ENCODE peak calls at places on chromosome 5, in nine cellular contexts. R, D, A, B, H, P, Y, M and X are unnamed samples.

GRCh38 chr5:68489556-68489955 is 274.0 kb downstream of the PIK3R1 start:
- DNase-seq in R (no peak), D (no peak), A (no peak), B (no peak), H (no peak), P (no peak), Y (no peak), M (no peak), X (no peak)

GRCh38 chr5:12175914-12176585 is 271.8 kb upstream of the CTNND2 start:
- DNase-seq in R (no peak), D (no peak), A (no peak), B (no peak), H (no peak), P (no peak), Y (no peak), M (no peak), X (no peak)

GRCh38 chr5:135476615-135477493 is 24.7 kb upstream of the TIFAB start:
- DNase-seq in R (no peak), D (no peak), A (no peak), B (no peak), H (no peak), P (no peak), Y (no peak), M (no peak), X (peak)

GRCh38 chr5:61678966-61679365 is 346.9 kb downstream of the ZSWIM6 start:
- DNase-seq in R (no peak), D (no peak), A (no peak), B (no peak), H (no peak), P (no peak), Y (no peak), M (no peak), X (no peak)

GRCh38 chr5:5105531-5105930 is 34.6 kb upstream of the ADAMTS16 start:
- DNase-seq in R (no peak), D (no peak), A (no peak), B (no peak), H (no peak), P (peak), Y (no peak), M (no peak), X (no peak)

GRCh38 chr5:179348011-179348530 is 2.8 kb upstream of the ADAMTS2 start:
- DNase-seq in R (no peak), D (no peak), A (no peak), B (no peak), H (no peak), P (no peak), Y (no peak), M (no peak), X (no peak)

GRCh38 chr5:140925806-140926205 is 293 bp upstream of the PCDHAC1 start:
- DNase-seq in R (no peak), D (no peak), A (no peak), B (no peak), H (no peak), P (no peak), Y (no peak), M (no peak), X (no peak)

GRCh38 chr5:155878991-155879575 is 447.9 kb upstream of the SGCD start:
- DNase-seq in R (no peak), D (no peak), A (no peak), B (no peak), H (no peak), P (no peak), Y (no peak), M (no peak), X (no peak)

GRCh38 chr5:13217636-13218035 is 726.9 kb downstream of the DNAH5 start:
- DNase-seq in R (no peak), D (no peak), A (no peak), B (no peak), H (no peak), P (no peak), Y (no peak), M (no peak), X (no peak)